ENCODE peak calls at places on chromosomes 2 and 18, in four cellular contexts. W is A549, X is D341Med, J is hypothalamus. D is an unnamed sample.

GRCh38 chr2:214801768-214802397 is 7.6 kb downstream of the BARD1 start:
- DNase-seq in W (no peak), X (no peak), J (no peak), D (no peak)

GRCh38 chr18:24491882-24492281 is 31.4 kb downstream of the HRH4 start:
- DNase-seq in W (no peak), X (no peak), J (no peak), D (no peak)

GRCh38 chr2:213806125-213806726 is 522.0 kb downstream of the SPAG16 start:
- DNase-seq in W (peak; percentile 1), X (no peak), J (no peak), D (no peak)

GRCh38 chr2:23436346-23437099 is 51.5 kb downstream of the KLHL29 start:
- DNase-seq in W (no peak), X (no peak), J (no peak), D (no peak)

GRCh38 chr18:73461780-73462059 is 593.9 kb upstream of the NETO1 start:
- DNase-seq in W (no peak), X (no peak), J (no peak), D (no peak)

GRCh38 chr2:23666241-23667025 is 260.5 kb downstream of the ATAD2B start:
- DNase-seq in W (no peak), X (no peak), J (no peak), D (no peak)

GRCh38 chr2:30188292-30188691 is 41.5 kb downstream of the YPEL5 start:
- DNase-seq in W (no peak), X (no peak), J (no peak), D (no peak)

GRCh38 chr2:189751080-189751658 is 11.4 kb downstream of the OSGEPL1 start:
- DNase-seq in W (peak; percentile 44), X (peak; percentile 53), J (no peak), D (no peak)

GRCh38 chr2:120262150-120262549 is 9.5 kb downstream of the RALB start:
- DNase-seq in W (no peak), X (no peak), J (no peak), D (no peak)

GRCh38 chr2:212265777-212266176 is 272.8 kb downstream of the ERBB4 start:
- DNase-seq in W (no peak), X (peak; percentile 14), J (no peak), D (no peak)

GRCh38 chr2:229714080-229714735 is at the start of gene DNER:
- DNase-seq in W (peak; percentile 35), X (peak; percentile 91), J (peak; percentile 62), D (peak; percentile 73)

GRCh38 chr2:30096451-30096850 is 50.4 kb upstream of the YPEL5 start:
- DNase-seq in W (no peak), X (no peak), J (no peak), D (no peak)

GRCh38 chr18:74114206-74114605 is 33.4 kb downstream of the FBXO15 start:
- DNase-seq in W (no peak), X (no peak), J (no peak), D (no peak)

GRCh38 chr2:108215794-108216211 is 24.0 kb upstream of the SULT1C3 start:
- DNase-seq in W (peak; percentile 46), X (no peak), J (no peak), D (no peak)

GRCh38 chr18:37332764-37333420 is 232.7 kb downstream of the CELF4 start:
- DNase-seq in W (no peak), X (no peak), J (no peak), D (peak; percentile 27)

GRCh38 chr2:200042102-200042735 is 86.8 kb downstream of the MAIP1 start:
- DNase-seq in W (no peak), X (no peak), J (no peak), D (no peak)

GRCh38 chr2:39712953-39713352 is 47.2 kb downstream of the TMEM178A start:
- DNase-seq in W (no peak), X (no peak), J (no peak), D (no peak)

GRCh38 chr18:10037181-10037580 is 123.4 kb downstream of the VAPA start:
- DNase-seq in W (no peak), X (no peak), J (no peak), D (no peak)

GRCh38 chr2:636649-637405 is 40.4 kb downstream of the TMEM18 start:
- DNase-seq in W (peak; percentile 48), X (peak; percentile 54), J (peak; percentile 25), D (peak; percentile 21)

GRCh38 chr2:203669820-203670219 is 36.6 kb upstream of the CD28 start:
- DNase-seq in W (no peak), X (no peak), J (no peak), D (no peak)

GRCh38 chr2:147182260-147182659 is 662.6 kb upstream of the ACVR2A start:
- DNase-seq in W (no peak), X (no peak), J (no peak), D (no peak)

GRCh38 chr2:203905661-203906060 is 30.9 kb upstream of the ICOS start:
- DNase-seq in W (no peak), X (no peak), J (no peak), D (no peak)

GRCh38 chr2:95056461-95057459 is 31.3 kb downstream of the MAL start:
- DNase-seq in W (no peak), X (no peak), J (peak; percentile 19), D (no peak)

GRCh38 chr2:238220274-238220891 is 16.9 kb upstream of the ILKAP start:
- DNase-seq in W (no peak), X (no peak), J (no peak), D (no peak)

GRCh38 chr2:128812183-128812940 is 493.7 kb upstream of the HS6ST1 start:
- DNase-seq in W (no peak), X (no peak), J (no peak), D (no peak)

GRCh38 chr2:197072533-197072932 is 146.0 kb upstream of the PGAP1 start:
- DNase-seq in W (no peak), X (no peak), J (no peak), D (no peak)

GRCh38 chr2:142037051-142037450 is 93.8 kb downstream of the LRP1B start:
- DNase-seq in W (no peak), X (no peak), J (no peak), D (no peak)

GRCh38 chr2:234450431-234451095 is 46.3 kb downstream of the ARL4C start:
- DNase-seq in W (no peak), X (no peak), J (no peak), D (no peak)

GRCh38 chr2:118320640-118321039 is 232.4 kb downstream of the INSIG2 start:
- DNase-seq in W (no peak), X (no peak), J (no peak), D (no peak)

GRCh38 chr2:168948621-168949212 is 47.6 kb downstream of the G6PC2 start:
- DNase-seq in W (peak; percentile 5), X (peak; percentile 37), J (no peak), D (no peak)